ENCODE peak calls at places on chromosomes 2 and 18, in seven cellular contexts. Z is kidney; L is brain microvascular endothelial cell; D is cardiac muscle cell; F is CD8-positive, alpha-beta T cell; O is sigmoid colon; E is mammary epithelial cell. Q is an unnamed sample.

GRCh38 chr2:2828774-2829368 is 497.8 kb upstream of the MYT1L start:
- DNase-seq in Z (no peak), L (no peak), D (peak), F (peak), O (no peak), E (no peak), Q (peak)

GRCh38 chr18:48031011-48031480 is 100.6 kb upstream of the SMAD2 start:
- DNase-seq in Z (peak), L (peak), D (peak), F (no peak), O (peak), E (peak), Q (peak)

GRCh38 chr18:79625195-79625923 is 54.2 kb upstream of the CTDP1 start:
- DNase-seq in Z (peak), L (no peak), D (no peak), F (no peak), O (peak), E (no peak), Q (no peak)

GRCh38 chr2:146990311-146990781 is 854.5 kb upstream of the ACVR2A start:
- DNase-seq in Z (no peak), L (no peak), D (peak), F (no peak), O (no peak), E (no peak), Q (no peak)

GRCh38 chr2:179186126-179186525 is 78.5 kb downstream of the SESTD1 start:
- DNase-seq in Z (no peak), L (peak), D (peak), F (no peak), O (no peak), E (peak), Q (no peak)

GRCh38 chr2:15127876-15128275 is 433.3 kb downstream of the NBAS start:
- DNase-seq in Z (no peak), L (no peak), D (no peak), F (no peak), O (no peak), E (no peak), Q (no peak)

GRCh38 chr2:232887171-232887850 is 17.2 kb downstream of the SNORC start:
- DNase-seq in Z (no peak), L (no peak), D (peak), F (no peak), O (no peak), E (no peak), Q (no peak)

GRCh38 chr2:122205637-122206036 is 450.2 kb downstream of the TSN start:
- DNase-seq in Z (no peak), L (no peak), D (peak), F (no peak), O (no peak), E (no peak), Q (peak)

GRCh38 chr2:143903172-143903856 is 616.6 kb downstream of the ZEB2 start:
- DNase-seq in Z (no peak), L (no peak), D (no peak), F (no peak), O (no peak), E (peak), Q (no peak)

GRCh38 chr2:94987074-94988020 is 38.2 kb upstream of the MAL start:
- DNase-seq in Z (no peak), L (no peak), D (no peak), F (peak), O (no peak), E (no peak), Q (no peak)

GRCh38 chr18:11308499-11308898 is 159.1 kb upstream of the PIEZO2 start:
- DNase-seq in Z (no peak), L (no peak), D (peak), F (no peak), O (no peak), E (peak), Q (no peak)

GRCh38 chr2:74391209-74391579 is 11.1 kb upstream of the DCTN1 start:
- DNase-seq in Z (no peak), L (no peak), D (peak), F (no peak), O (no peak), E (peak), Q (peak)

GRCh38 chr2:33340265-33340664 is 136.2 kb upstream of the RASGRP3 start:
- DNase-seq in Z (peak), L (peak), D (peak), F (no peak), O (peak), E (no peak), Q (no peak)

GRCh38 chr2:1674276-1674675 is 70.0 kb downstream of the PXDN start:
- DNase-seq in Z (no peak), L (no peak), D (no peak), F (no peak), O (peak), E (no peak), Q (no peak)

GRCh38 chr2:166284359-166284758 is 91.4 kb downstream of the SCN9A start:
- DNase-seq in Z (no peak), L (no peak), D (no peak), F (no peak), O (no peak), E (no peak), Q (no peak)

GRCh38 chr2:134432438-134432883 is 178.6 kb downstream of the MGAT5 start:
- DNase-seq in Z (no peak), L (no peak), D (no peak), F (no peak), O (no peak), E (no peak), Q (no peak)

GRCh38 chr2:134431837-134432437 is 178.1 kb downstream of the MGAT5 start:
- DNase-seq in Z (no peak), L (no peak), D (no peak), F (no peak), O (no peak), E (peak), Q (peak)

GRCh38 chr2:134433469-134433868 is 179.6 kb downstream of the MGAT5 start:
- DNase-seq in Z (no peak), L (no peak), D (no peak), F (no peak), O (no peak), E (no peak), Q (no peak)

GRCh38 chr2:134435505-134435904 is 181.6 kb downstream of the MGAT5 start:
- DNase-seq in Z (no peak), L (no peak), D (no peak), F (no peak), O (no peak), E (no peak), Q (no peak)

DNA sequence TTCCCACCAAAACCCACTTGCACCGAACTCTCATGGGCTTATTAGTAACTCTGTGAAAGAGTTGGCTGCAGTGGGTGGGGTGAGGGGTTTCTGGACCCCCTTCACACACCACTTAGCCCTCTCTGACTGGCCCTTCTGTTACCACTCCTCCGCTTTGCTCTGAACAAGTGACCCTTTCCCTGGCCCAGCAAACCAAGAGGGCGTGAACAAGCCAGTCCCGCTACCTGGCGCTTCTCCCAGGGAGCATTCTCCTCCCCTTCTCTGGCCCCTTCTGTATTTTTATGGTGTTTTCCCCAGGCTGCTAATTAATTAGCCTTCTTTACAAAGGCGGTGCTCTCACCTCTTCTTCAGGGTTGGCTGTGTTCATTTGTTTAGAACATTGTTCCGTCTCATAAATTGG is 180.1 kb downstream of the MGAT5 start:
- DNase-seq in Z (no peak), L (no peak), D (no peak), F (peak), O (no peak), E (no peak), Q (no peak)
- H3K27ac ChIP-seq in Z (no peak), L (no peak), D (no peak), F (no peak), O (no peak), E (no peak), Q (no peak)

GRCh38 chr2:26355038-26355995 is 8.7 kb upstream of the ADGRF3 start:
- DNase-seq in Z (no peak), L (peak), D (peak), F (no peak), O (no peak), E (peak), Q (peak)
- H3K4me3 ChIP-seq in Z (no peak), L (no peak), D (no peak), F (no peak), O (no peak), E (no peak), Q (no peak)

GRCh38 chr2:149100739-149101699 is 62.5 kb downstream of the LYPD6B start:
- DNase-seq in Z (no peak), L (no peak), D (no peak), F (no peak), O (no peak), E (peak), Q (no peak)
- H3K27ac ChIP-seq in Z (no peak), L (no peak), D (no peak), F (no peak), O (no peak), E (no peak), Q (no peak)

GRCh38 chr18:3704556-3705162 is 254.7 kb downstream of the TGIF1 start:
- DNase-seq in Z (no peak), L (no peak), D (peak), F (no peak), O (no peak), E (no peak), Q (peak)
- H3K4me3 ChIP-seq in Z (no peak), L (no peak), D (no peak), F (no peak), O (no peak), E (no peak), Q (no peak)

GRCh38 chr2:219668316-219668715 is 40.9 kb downstream of the SLC4A3 start:
- DNase-seq in Z (no peak), L (no peak), D (no peak), F (no peak), O (no peak), E (no peak), Q (no peak)

GRCh38 chr2:219664958-219665357 is 37.5 kb downstream of the SLC4A3 start:
- DNase-seq in Z (no peak), L (peak), D (peak), F (no peak), O (peak), E (no peak), Q (no peak)

GRCh38 chr2:219664041-219664440 is 36.6 kb downstream of the SLC4A3 start:
- DNase-seq in Z (no peak), L (no peak), D (no peak), F (no peak), O (no peak), E (no peak), Q (no peak)

GRCh38 chr2:219663116-219663762 is 35.8 kb downstream of the SLC4A3 start:
- DNase-seq in Z (no peak), L (no peak), D (no peak), F (peak), O (no peak), E (no peak), Q (no peak)

GRCh38 chr2:219665926-219666325 is 38.5 kb downstream of the SLC4A3 start:
- DNase-seq in Z (no peak), L (no peak), D (no peak), F (no peak), O (no peak), E (no peak), Q (no peak)
- H3K27ac ChIP-seq in Z (no peak), L (no peak), D (peak), F (no peak), O (no peak), E (no peak), Q (no peak)

GRCh38 chr2:101307503-101307902 is 998 bp downstream of the RNF149 start:
- DNase-seq in Z (no peak), L (no peak), D (peak), F (no peak), O (no peak), E (peak), Q (no peak)

GRCh38 chr2:101307950-101308431 is 510 bp downstream of the RNF149 start:
- DNase-seq in Z (no peak), L (no peak), D (peak), F (peak), O (peak), E (peak), Q (peak)

GRCh38 chr2:101309211-101309700 is 755 bp upstream of the RNF149 start:
- DNase-seq in Z (no peak), L (no peak), D (no peak), F (no peak), O (no peak), E (no peak), Q (no peak)

GRCh38 chr2:101310591-101311389 is 2.3 kb upstream of the RNF149 start:
- DNase-seq in Z (no peak), L (no peak), D (no peak), F (no peak), O (no peak), E (no peak), Q (no peak)

GRCh38 chr2:101308432-101309210 is at the start of gene RNF149:
- DNase-seq in Z (peak), L (peak), D (peak), F (peak), O (peak), E (peak), Q (peak)
- H3K4me3 ChIP-seq in Z (peak), L (peak), D (peak), F (peak), O (peak), E (peak), Q (peak)

GRCh38 chr2:204738721-204739120 is 193.4 kb downstream of the PARD3B start:
- DNase-seq in Z (no peak), L (no peak), D (no peak), F (no peak), O (no peak), E (no peak), Q (no peak)
- H3K27ac ChIP-seq in Z (no peak), L (no peak), D (no peak), F (no peak), O (no peak), E (no peak), Q (no peak)

Q was measured in A673.